ENCODE peak calls at places on chromosomes 13 and 19, in six cellular contexts. R is neuronal stem cell, O is H9, Y is IMR-90, P is H1, N is mesendoderm. Z is an unnamed sample. For H3K79me1, the result is how much of the 10 kb centered on the place peaks cover.

GRCh38 chr13:24619302-24619701 is 60.9 kb upstream of the ATP12A start:
- DNase-seq in R (no peak), O (no peak), Y (no peak), P (no peak), N (no peak), Z (no peak)

GRCh38 chr13:41026806-41027205 is 7.7 kb upstream of the ELF1 start:
- DNase-seq in R (no peak), O (no peak), Y (no peak), P (no peak), N (no peak), Z (no peak)

GRCh38 chr19:10001899-10002298 is 8.4 kb downstream of the COL5A3 start:
- DNase-seq in R (no peak), O (peak), Y (no peak), P (no peak), N (peak), Z (no peak)

GRCh38 chr19:17183858-17184271 is 31.3 kb upstream of the USE1 start:
- DNase-seq in R (no peak), O (no peak), Y (no peak), P (no peak), N (no peak), Z (no peak)

GRCh38 chr19:7550987-7551761 is 15.7 kb downstream of the PNPLA6 start:
- DNase-seq in R (peak), O (peak), Y (peak), P (peak), N (peak), Z (peak)

GRCh38 chr19:55489711-55490477 is 1.7 kb downstream of the SSC5D start:
- DNase-seq in R (no peak), O (no peak), Y (no peak), P (no peak), N (no peak), Z (no peak)

GRCh38 chr19:21848706-21849105 is 12.7 kb upstream of the ZNF43 start:
- DNase-seq in R (no peak), O (no peak), Y (peak), P (no peak), N (no peak), Z (no peak)

GRCh38 chr19:23351806-23352205 is 43.5 kb downstream of the ZNF91 start:
- DNase-seq in R (no peak), O (no peak), Y (no peak), P (no peak), N (no peak), Z (no peak)

GRCh38 chr13:36142735-36143134 is 11.6 kb upstream of the DCLK1 start:
- DNase-seq in R (no peak), O (no peak), Y (no peak), P (no peak), N (no peak), Z (no peak)

GRCh38 chr13:85314686-85315085 is 484.5 kb downstream of the SLITRK6 start:
- DNase-seq in R (peak), O (no peak), Y (no peak), P (no peak), N (peak), Z (no peak)

GRCh38 chr19:8253678-8254077 is 44.5 kb downstream of the CERS4 start:
- DNase-seq in R (no peak), O (no peak), Y (peak), P (no peak), N (no peak), Z (no peak)

GRCh38 chr13:108777421-108778420 is 148.3 kb downstream of the MYO16 start:
- DNase-seq in R (peak), O (peak), Y (peak), P (peak), N (peak), Z (peak)
- H2BK5ac ChIP-seq in R (no peak), O (no peak), Y (no peak), P (no peak), N (peak), Z (peak)

DNA sequence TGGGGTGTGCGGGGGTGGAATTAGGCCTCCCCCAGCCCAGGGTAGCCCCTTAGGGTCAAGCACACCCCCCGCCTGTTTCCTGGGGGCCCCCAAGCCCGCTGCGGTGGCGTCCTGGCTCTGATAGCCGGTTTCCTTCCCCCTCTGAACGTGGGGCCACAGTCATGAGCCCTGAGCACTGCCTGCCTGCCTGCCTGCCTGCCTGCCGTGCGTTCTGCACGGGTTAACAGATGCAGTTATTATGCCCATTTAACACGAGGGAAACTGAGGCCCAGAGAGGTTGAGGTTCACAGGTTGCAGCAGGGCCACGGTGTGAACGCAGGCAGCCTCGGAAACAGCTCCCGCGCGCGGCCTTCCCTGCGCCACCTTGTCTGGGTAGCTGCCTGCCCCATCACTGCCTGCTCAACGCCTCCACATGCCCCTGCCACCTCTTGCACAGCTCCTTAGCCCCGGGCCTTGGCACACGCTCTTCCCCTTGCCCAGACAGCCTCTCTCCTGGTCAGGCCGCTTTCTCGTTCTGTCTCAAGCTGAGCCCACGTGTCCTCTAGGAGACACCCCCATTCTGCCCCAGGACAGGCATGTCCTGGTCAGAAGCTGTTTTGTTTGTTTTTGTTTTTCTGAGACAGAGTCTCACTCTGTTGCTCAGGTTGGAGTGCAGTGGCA is 1.2 kb upstream of the GAMT start:
- DNase-seq in R (no peak), O (no peak), Y (no peak), P (no peak), N (no peak), Z (no peak)
- H2BK15ac ChIP-seq in R (peak), O (no peak), Y (no peak), P (peak), N (no peak), Z (no peak)

GRCh38 chr13:110868631-110869165 is 46.2 kb downstream of the ANKRD10 start:
- DNase-seq in R (no peak), O (no peak), Y (no peak), P (no peak), N (no peak), Z (no peak)

GRCh38 chr13:110869805-110870706 is 44.8 kb downstream of the ANKRD10 start:
- DNase-seq in R (no peak), O (peak), Y (peak), P (no peak), N (peak), Z (peak)

GRCh38 chr13:110866491-110867170 is 48.2 kb downstream of the ANKRD10 start:
- DNase-seq in R (no peak), O (no peak), Y (no peak), P (no peak), N (no peak), Z (no peak)

GRCh38 chr13:110869231-110869804 is 45.6 kb downstream of the ANKRD10 start:
- DNase-seq in R (no peak), O (no peak), Y (no peak), P (no peak), N (no peak), Z (no peak)

DNA sequence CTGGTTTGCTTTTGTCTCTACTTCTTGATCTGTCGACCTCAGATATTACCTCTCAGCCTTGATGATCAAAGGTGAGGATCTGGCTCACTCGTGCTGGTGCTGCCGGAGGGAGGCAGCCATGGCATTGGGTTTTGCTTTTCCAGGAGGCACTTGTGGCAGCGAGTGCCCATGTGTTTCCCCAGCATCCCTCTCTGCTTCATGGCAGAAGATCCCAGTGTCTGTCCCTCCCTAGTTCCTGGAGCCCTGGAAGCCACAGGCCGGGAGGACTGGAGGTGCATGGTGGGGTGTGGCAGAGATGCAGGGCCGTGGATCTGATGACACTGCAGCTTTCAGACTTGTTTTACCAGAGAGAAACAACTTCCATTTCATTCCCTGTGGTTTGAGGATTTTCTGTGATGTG is 47.5 kb downstream of the ANKRD10 start:
- DNase-seq in R (no peak), O (no peak), Y (no peak), P (no peak), N (no peak), Z (no peak)
- H3K79me1 ChIP-seq in R (under half), O (under half), Y (under half), P (under half), N (under half), Z (under half)

DNA sequence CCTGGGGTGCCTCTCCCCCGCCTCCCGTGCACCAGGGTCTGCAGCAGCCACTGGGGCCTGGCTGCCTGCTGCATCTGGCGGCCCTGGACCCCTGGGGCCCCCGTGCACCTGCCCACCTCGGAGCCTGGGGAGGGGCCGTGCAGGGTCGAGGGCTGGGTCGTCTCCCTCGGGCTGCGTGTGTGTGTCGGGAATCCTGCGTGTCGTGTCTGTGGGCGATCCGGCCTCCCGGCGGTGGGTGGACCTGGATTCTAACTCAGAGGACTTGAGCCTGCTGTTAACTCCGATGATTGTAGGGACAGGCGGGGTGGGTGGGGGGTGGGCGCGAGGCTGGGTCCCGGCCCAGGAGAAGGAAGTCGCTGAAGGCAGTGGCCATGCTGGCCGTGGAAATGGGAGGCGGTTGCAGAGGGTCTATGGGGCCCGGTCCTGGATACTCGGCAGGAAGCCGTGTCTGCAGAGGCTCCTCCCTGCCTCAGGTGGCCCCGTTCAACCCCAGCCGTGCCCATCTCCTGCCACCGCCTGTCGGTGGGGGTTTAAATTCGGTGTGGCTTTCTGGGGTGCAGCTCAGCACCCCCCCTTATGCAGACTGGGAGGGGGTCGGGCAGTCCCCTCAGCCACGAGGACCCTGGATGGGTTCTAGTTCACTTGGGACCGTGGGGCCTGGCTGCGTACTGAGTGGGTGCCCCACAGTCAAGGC is 9.4 kb upstream of the WDR18 start:
- DNase-seq in R (no peak), O (no peak), Y (no peak), P (no peak), N (no peak), Z (no peak)
- H2BK5ac ChIP-seq in R (no peak), O (no peak), Y (no peak), P (no peak), N (no peak), Z (no peak)

GRCh38 chr13:111448504-111448903 is 128.1 kb downstream of the TEX29 start:
- DNase-seq in R (no peak), O (no peak), Y (no peak), P (no peak), N (no peak), Z (no peak)

GRCh38 chr13:111456452-111457230 is 136.2 kb downstream of the TEX29 start:
- DNase-seq in R (no peak), O (no peak), Y (no peak), P (no peak), N (no peak), Z (no peak)

GRCh38 chr13:111449041-111449440 is 128.6 kb downstream of the TEX29 start:
- DNase-seq in R (no peak), O (no peak), Y (no peak), P (no peak), N (no peak), Z (no peak)

GRCh38 chr13:111451402-111451801 is 131.0 kb downstream of the TEX29 start:
- DNase-seq in R (no peak), O (no peak), Y (no peak), P (no peak), N (no peak), Z (no peak)
- H2BK15ac ChIP-seq in R (no peak), O (no peak), Y (no peak), P (no peak), N (no peak), Z (no peak)

GRCh38 chr13:101660711-101661110 is 208.2 kb downstream of the ITGBL1 start:
- DNase-seq in R (no peak), O (no peak), Y (no peak), P (no peak), N (no peak), Z (no peak)

GRCh38 chr13:101661839-101662238 is 209.4 kb downstream of the ITGBL1 start:
- DNase-seq in R (peak), O (no peak), Y (no peak), P (no peak), N (no peak), Z (no peak)
- H3K79me1 ChIP-seq in R (under half), O (under half), Y (under half), P (under half), N (under half), Z (under half)

GRCh38 chr13:43006893-43007631 is 15.0 kb upstream of the EPSTI1 start:
- DNase-seq in R (no peak), O (no peak), Y (peak), P (no peak), N (peak), Z (peak)
- H2BK5ac ChIP-seq in R (no peak), O (no peak), Y (peak), P (no peak), N (no peak), Z (no peak)

GRCh38 chr13:75633285-75633684 is 2.8 kb upstream of the LMO7 start:
- DNase-seq in R (no peak), O (no peak), Y (peak), P (no peak), N (no peak), Z (peak)

GRCh38 chr13:75628811-75629210 is 7.3 kb upstream of the LMO7 start:
- DNase-seq in R (no peak), O (no peak), Y (no peak), P (no peak), N (peak), Z (no peak)
- H2BK15ac ChIP-seq in R (no peak), O (no peak), Y (peak), P (no peak), N (no peak), Z (no peak)

Z was measured in mesenchymal stem cell.